ENCODE peak calls at places on chromosome 1, in six cellular contexts. K, I, V, S, G and P are unnamed samples.

GRCh38 chr1:112358798-112359408 is 37.1 kb upstream of the CTTNBP2NL start:
- DNase-seq in K (peak), I (peak), V (peak), S (peak), G (peak), P (peak)

GRCh38 chr1:201693887-201694614 is 134.9 kb upstream of the IPO9 start:
- DNase-seq in K (no peak), I (no peak), V (no peak), S (no peak), G (peak), P (no peak)

GRCh38 chr1:22155517-22155916 is 12.6 kb upstream of the WNT4 start:
- DNase-seq in K (no peak), I (no peak), V (no peak), S (no peak), G (no peak), P (no peak)

GRCh38 chr1:77313491-77313890 is 31.7 kb downstream of the AK5 start:
- DNase-seq in K (no peak), I (no peak), V (peak), S (no peak), G (peak), P (no peak)

GRCh38 chr1:228975238-228975929 is 240.1 kb downstream of the RHOU start:
- DNase-seq in K (no peak), I (no peak), V (no peak), S (no peak), G (no peak), P (no peak)

GRCh38 chr1:19209439-19209989 is 552 bp downstream of the UBR4 start:
- DNase-seq in K (no peak), I (no peak), V (peak), S (peak), G (no peak), P (peak)

GRCh38 chr1:14659913-14660312 is 61.4 kb downstream of the KAZN start:
- DNase-seq in K (no peak), I (no peak), V (no peak), S (no peak), G (peak), P (no peak)

GRCh38 chr1:158002022-158002629 is 8.7 kb downstream of the KIRREL1 start:
- DNase-seq in K (no peak), I (no peak), V (no peak), S (peak), G (no peak), P (no peak)

GRCh38 chr1:26468911-26469310 is 3.3 kb upstream of the HMGN2 start:
- DNase-seq in K (no peak), I (no peak), V (no peak), S (no peak), G (peak), P (no peak)

GRCh38 chr1:185973645-185974044 is 239.5 kb downstream of the HMCN1 start:
- DNase-seq in K (no peak), I (no peak), V (no peak), S (peak), G (no peak), P (no peak)

GRCh38 chr1:31272369-31272768 is 24.2 kb downstream of the SNRNP40 start:
- DNase-seq in K (no peak), I (no peak), V (no peak), S (no peak), G (no peak), P (no peak)

GRCh38 chr1:214623430-214623829 is 20.4 kb downstream of the CENPF start:
- DNase-seq in K (no peak), I (no peak), V (no peak), S (peak), G (no peak), P (no peak)

GRCh38 chr1:150302907-150303306 is 9.2 kb downstream of the MRPS21 start:
- DNase-seq in K (no peak), I (no peak), V (no peak), S (no peak), G (no peak), P (no peak)
- TF ChIP-seq CTCF in K (no peak), I (no peak), V (no peak), S (no peak), G (no peak), P (no peak)

DNA sequence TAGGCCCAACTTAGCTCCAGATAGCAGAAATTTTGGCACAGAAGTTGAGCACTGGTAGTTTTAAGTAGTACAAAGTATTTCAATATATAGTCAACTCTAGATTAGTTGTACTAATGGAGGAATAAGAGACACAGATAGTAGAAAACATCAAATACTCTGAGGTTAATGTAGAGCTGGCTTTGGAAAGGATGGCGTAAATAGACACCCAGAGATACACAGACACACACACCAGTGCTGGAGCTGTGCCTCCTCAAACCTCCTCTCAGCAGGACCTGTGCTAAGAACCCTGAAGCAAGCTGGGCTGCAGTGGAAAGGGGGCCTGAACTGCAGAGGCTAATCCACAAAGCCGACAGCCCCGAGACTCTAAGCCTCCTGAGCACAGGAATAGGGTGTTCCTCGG is 67.0 kb upstream of the EDEM3 start:
- DNase-seq in K (no peak), I (no peak), V (no peak), S (no peak), G (peak), P (no peak)
- TF ChIP-seq CTCF in K (no peak), I (no peak), V (no peak), S (no peak), G (no peak), P (no peak)

GRCh38 chr1:12475947-12476346 is 142.1 kb downstream of the DHRS3 start:
- DNase-seq in K (no peak), I (no peak), V (no peak), S (peak), G (no peak), P (no peak)

GRCh38 chr1:12472410-12472797 is 145.6 kb downstream of the DHRS3 start:
- DNase-seq in K (no peak), I (no peak), V (no peak), S (no peak), G (no peak), P (no peak)

GRCh38 chr1:12473596-12474329 is 144.2 kb downstream of the DHRS3 start:
- DNase-seq in K (no peak), I (no peak), V (no peak), S (peak), G (no peak), P (no peak)

GRCh38 chr1:12475158-12475934 is 142.7 kb downstream of the DHRS3 start:
- DNase-seq in K (no peak), I (no peak), V (no peak), S (no peak), G (peak), P (no peak)

GRCh38 chr1:12472798-12473551 is 145.0 kb downstream of the DHRS3 start:
- DNase-seq in K (no peak), I (no peak), V (peak), S (no peak), G (no peak), P (no peak)
- TF ChIP-seq CTCF in K (no peak), I (no peak), V (no peak), S (no peak), G (no peak), P (no peak)

GRCh38 chr1:225535280-225535679 is 107.4 kb upstream of the LBR start:
- DNase-seq in K (no peak), I (no peak), V (no peak), S (no peak), G (no peak), P (no peak)

GRCh38 chr1:225539069-225539468 is 111.2 kb upstream of the LBR start:
- DNase-seq in K (no peak), I (no peak), V (no peak), S (peak), G (no peak), P (no peak)

GRCh38 chr1:225539575-225539974 is 111.7 kb upstream of the LBR start:
- DNase-seq in K (no peak), I (no peak), V (no peak), S (no peak), G (no peak), P (no peak)

GRCh38 chr1:225534772-225535171 is 106.9 kb upstream of the LBR start:
- DNase-seq in K (no peak), I (no peak), V (no peak), S (no peak), G (no peak), P (no peak)

GRCh38 chr1:225537554-225538251 is 109.9 kb upstream of the LBR start:
- DNase-seq in K (no peak), I (no peak), V (no peak), S (no peak), G (no peak), P (no peak)
- TF ChIP-seq CTCF in K (no peak), I (no peak), V (no peak), S (no peak), G (no peak), P (no peak)

GRCh38 chr1:220451541-220451940 is 76.4 kb upstream of the MARK1 start:
- DNase-seq in K (no peak), I (no peak), V (no peak), S (no peak), G (no peak), P (no peak)

GRCh38 chr1:220453371-220453770 is 74.6 kb upstream of the MARK1 start:
- DNase-seq in K (no peak), I (no peak), V (no peak), S (no peak), G (no peak), P (no peak)

GRCh38 chr1:220455559-220455958 is 72.4 kb upstream of the MARK1 start:
- DNase-seq in K (no peak), I (no peak), V (no peak), S (no peak), G (no peak), P (no peak)

GRCh38 chr1:220450927-220451326 is 77.0 kb upstream of the MARK1 start:
- DNase-seq in K (no peak), I (no peak), V (no peak), S (no peak), G (no peak), P (no peak)

DNA sequence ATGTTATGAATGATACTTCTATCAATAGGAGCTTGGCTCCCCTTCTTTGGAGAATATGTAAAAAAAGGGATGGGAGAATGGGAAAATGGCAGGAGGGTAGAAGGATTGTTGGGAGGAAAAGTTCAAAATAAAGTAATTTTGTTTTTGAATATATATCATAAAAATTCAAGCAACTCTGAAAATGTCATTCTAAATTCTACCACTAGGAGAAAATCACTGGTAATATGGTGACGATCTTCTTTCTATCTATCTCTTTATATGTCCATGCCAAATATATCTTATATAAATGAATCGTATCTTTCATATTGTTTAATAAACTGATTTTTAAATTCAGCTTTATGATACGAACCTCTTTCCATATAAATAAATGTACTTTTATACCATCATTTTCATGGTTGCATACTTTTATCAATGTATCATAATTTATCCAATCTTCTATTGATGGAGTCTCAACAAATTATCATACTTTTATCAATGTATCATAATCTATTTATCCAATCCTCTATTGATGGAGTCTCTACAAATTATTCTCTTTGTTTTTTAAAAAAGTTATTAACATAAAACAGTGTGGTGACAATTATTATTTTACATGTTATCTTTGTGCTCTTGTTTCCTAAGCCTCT is 73.7 kb upstream of the MARK1 start:
- DNase-seq in K (no peak), I (no peak), V (no peak), S (no peak), G (no peak), P (no peak)
- TF ChIP-seq CTCF in K (peak), I (no peak), V (peak), S (peak), G (no peak), P (no peak)

GRCh38 chr1:53155534-53155933 is 13.1 kb upstream of the SLC1A7 start:
- DNase-seq in K (no peak), I (no peak), V (no peak), S (no peak), G (no peak), P (no peak)
- TF ChIP-seq CTCF in K (no peak), I (no peak), V (no peak), S (no peak), G (no peak), P (no peak)

DNA sequence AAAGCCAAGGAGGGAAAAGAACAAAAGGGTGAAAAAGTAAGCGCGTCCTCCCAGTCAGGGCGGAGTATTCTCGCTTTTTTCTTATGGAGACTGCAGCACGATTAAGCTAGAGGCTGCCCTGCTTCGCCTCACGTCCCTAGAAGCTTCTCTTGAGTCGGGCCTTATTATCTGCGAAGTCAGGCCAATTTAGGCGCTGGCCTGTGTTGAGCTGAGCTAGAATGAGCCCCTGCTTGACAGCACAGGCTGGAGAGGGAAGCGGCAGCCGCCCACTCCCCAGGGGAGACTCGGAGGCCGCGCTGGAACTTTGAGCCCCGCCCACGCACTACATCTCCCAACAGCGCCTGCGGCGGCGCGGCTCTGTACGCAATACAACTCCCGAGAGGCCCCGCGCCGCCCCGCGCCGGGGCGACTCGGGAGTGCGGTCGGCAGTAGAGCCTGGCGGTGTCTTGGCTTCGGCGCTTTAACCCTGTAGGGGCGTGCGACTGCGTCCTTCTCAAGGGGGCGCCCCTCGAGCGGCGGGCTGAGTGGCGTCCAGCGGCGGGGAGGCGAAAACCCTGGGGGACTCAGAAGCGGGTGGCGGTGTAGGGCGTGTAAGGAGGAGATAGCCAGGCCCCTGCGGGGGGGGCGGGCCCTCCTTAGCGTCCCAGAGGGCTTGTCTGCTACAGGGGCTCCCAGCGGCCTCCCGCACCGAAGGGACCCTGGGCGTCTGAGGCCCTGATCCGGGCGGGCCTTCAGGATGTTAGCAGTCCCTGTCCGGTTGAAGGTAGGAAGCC is 888 bp downstream of the ZNF436 start:
- DNase-seq in K (peak), I (peak), V (peak), S (peak), G (peak), P (peak)
- TF ChIP-seq CTCF in K (no peak), I (no peak), V (peak), S (peak), G (peak), P (peak)

GRCh38 chr1:89965203-89965900 is 29.6 kb upstream of the ZNF326 start:
- DNase-seq in K (no peak), I (no peak), V (no peak), S (no peak), G (no peak), P (no peak)
- TF ChIP-seq CTCF in K (no peak), I (no peak), V (no peak), S (no peak), G (no peak), P (no peak)